ENCODE peak calls at places on chromosomes 7 and 10, in seven cellular contexts. K, S, L, Z, N, I and H are unnamed samples.

GRCh38 chr10:90136731-90137316 is 435.4 kb downstream of the KIF20B start:
- DNase-seq in Z (no peak), I (no peak), L (no peak), S (no peak), N (no peak), K (peak; percentile 31), H (no peak)

GRCh38 chr10:51405580-51406367 is 293.6 kb downstream of the CSTF2T start:
- DNase-seq in K (peak; percentile 87), N (no peak), Z (no peak), S (no peak), I (no peak), L (no peak), H (peak; percentile 17)

GRCh38 chr10:29908977-29909376 is 150.4 kb downstream of the JCAD start:
- DNase-seq in I (no peak), K (peak; percentile 33), N (no peak), S (no peak), Z (no peak), L (no peak), H (no peak)

GRCh38 chr10:6530966-6531365 is 49.1 kb downstream of the PRKCQ start:
- DNase-seq in N (no peak), L (peak; percentile 41), Z (no peak), S (no peak), I (no peak), K (no peak), H (no peak)

GRCh38 chr10:131155218-131155902 is 156.2 kb downstream of the TCERG1L start:
- DNase-seq in I (peak; percentile 32), K (no peak), S (no peak), Z (no peak), N (peak; percentile 11), L (no peak), H (no peak)

GRCh38 chr10:130111848-130112180 is 1.2 kb upstream of the C10orf143 start:
- DNase-seq in K (no peak), I (no peak), Z (no peak), S (no peak), L (no peak), N (no peak), H (no peak)

GRCh38 chr7:156156734-156157408 is 344.6 kb upstream of the SHH start:
- DNase-seq in K (no peak), L (peak; percentile 86), Z (no peak), S (peak; percentile 48), I (no peak), N (no peak), H (peak; percentile 63)

GRCh38 chr10:33201971-33202370 is 132.5 kb downstream of the NRP1 start:
- DNase-seq in Z (no peak), I (no peak), K (no peak), L (no peak), N (no peak), S (no peak), H (no peak)

GRCh38 chr7:28433604-28434254 is 21.4 kb downstream of the CREB5 start:
- DNase-seq in L (peak; percentile 37), K (peak; percentile 59), Z (no peak), S (no peak), I (no peak), N (no peak), H (peak; percentile 8)

GRCh38 chr7:138784692-138785091 is 13.1 kb upstream of the TMEM213 start:
- DNase-seq in I (no peak), N (no peak), S (no peak), K (no peak), Z (no peak), L (no peak), H (no peak)

GRCh38 chr10:71694567-71694968 is 25.0 kb downstream of the C10orf105 start:
- DNase-seq in S (no peak), I (no peak), Z (peak; percentile 10), L (no peak), K (no peak), N (no peak), H (no peak)

DNA sequence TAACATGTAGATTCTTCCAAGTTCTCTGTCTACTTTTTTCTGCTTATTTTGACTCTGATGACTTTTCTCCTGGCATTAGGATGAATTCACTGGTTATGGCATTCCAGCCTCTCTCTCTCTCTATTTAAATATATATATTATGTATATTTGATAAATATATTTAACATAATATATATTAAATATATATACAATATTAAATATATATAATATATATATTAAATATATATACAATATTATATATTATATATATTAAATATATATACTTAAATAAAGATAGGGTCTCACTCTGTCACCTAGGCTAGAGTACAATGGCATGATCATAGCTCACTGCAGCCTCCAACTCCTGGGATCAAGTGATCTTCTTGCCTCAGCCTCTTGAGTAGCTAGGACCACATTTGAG is 60.7 kb downstream of the ZNF783 start:
- DNase-seq in S (no peak), N (no peak), L (no peak), Z (no peak), K (no peak), I (no peak), H (no peak)
- H3K4me3 ChIP-seq in S (no peak overlapping the region), N (no peak overlapping the region), L (no peak overlapping the region), Z (no peak overlapping the region), K (no peak overlapping the region), I (no peak overlapping the region), H (no peak overlapping the region)

GRCh38 chr7:23470290-23471089 is at the start of gene IGF2BP3:
- DNase-seq in I (no peak), K (peak; percentile 98), N (no peak), S (no peak), L (peak; percentile 84), Z (no peak), H (peak; percentile 98)

GRCh38 chr7:23468721-23469149 is 1.6 kb downstream of the IGF2BP3 start:
- DNase-seq in N (no peak), I (no peak), K (no peak), L (peak; percentile 53), Z (no peak), S (no peak), H (peak; percentile 9)

GRCh38 chr7:23467731-23468720 is 2.3 kb downstream of the IGF2BP3 start:
- DNase-seq in S (no peak), K (peak; percentile 70), Z (no peak), I (no peak), N (no peak), L (peak; percentile 64), H (peak; percentile 76)

GRCh38 chr7:23469961-23470250 is 385 bp downstream of the IGF2BP3 start:
- DNase-seq in K (no peak), I (no peak), Z (no peak), S (no peak), L (no peak), N (no peak), H (no peak)

DNA sequence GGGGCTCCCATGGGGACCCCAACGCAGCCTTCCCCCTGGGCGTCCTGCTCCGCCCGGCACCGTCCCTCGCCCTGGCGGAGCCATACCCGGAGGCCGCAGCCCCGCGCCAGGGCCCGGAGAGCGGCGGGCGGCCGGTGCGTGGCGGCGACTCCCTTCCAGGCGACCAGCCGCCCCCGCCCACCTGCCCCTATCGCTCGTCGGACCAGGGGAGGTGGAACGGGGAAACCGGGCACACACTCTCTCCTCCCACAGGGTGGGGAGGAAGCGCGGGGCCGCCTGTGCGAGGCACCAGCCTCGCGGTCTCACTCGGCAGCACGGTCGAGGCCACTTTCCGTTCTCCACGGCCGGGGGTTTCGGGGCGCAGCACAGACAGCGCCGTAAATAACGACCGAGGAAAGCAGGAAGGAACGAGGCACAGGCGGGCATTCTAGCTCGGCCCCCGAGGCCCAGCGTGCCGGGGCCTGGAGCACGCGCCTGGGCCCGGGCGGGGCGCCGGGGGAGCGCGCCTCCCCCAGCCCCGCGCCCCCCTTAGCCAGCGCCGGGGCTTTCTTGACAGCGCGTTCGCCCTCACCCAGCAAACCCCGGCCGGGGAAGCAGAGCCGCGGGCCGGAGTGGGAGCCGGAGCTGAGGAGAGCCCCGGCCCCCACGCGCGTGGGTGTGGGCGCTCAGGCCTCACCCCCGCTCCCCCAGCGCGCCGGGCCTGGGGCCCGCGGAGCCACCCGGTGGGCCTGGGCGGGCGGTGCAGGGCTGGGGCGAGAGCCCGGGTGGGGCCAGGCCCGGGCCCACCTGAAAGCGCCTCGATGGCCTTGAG is 936 bp downstream of the IGF2BP3 start:
- DNase-seq in L (peak; percentile 63), S (no peak), N (no peak), I (no peak), Z (no peak), K (no peak), H (peak; percentile 27)
- H3K4me3 ChIP-seq in L (peak overlapping the region; percentile 98), S (peak overlapping the region; percentile 33), N (peak overlapping the region; percentile 23), I (peak overlapping the region; percentile 7), Z (peak overlapping the region; percentile 39), K (peak overlapping the region; percentile 72), H (peak overlapping the region; percentile 65)

GRCh38 chr7:101167645-101168411 is 2.5 kb upstream of the VGF start:
- DNase-seq in L (no peak), I (no peak), N (no peak), Z (no peak), S (no peak), K (no peak), H (no peak)

GRCh38 chr7:101166909-101167644 is 1.7 kb upstream of the VGF start:
- DNase-seq in L (peak; percentile 91), N (no peak), I (no peak), Z (no peak), K (no peak), S (no peak), H (no peak)

GRCh38 chr7:101165958-101166602 is 711 bp upstream of the VGF start:
- DNase-seq in S (no peak), L (peak; percentile 84), Z (no peak), I (no peak), N (no peak), K (no peak), H (no peak)

GRCh38 chr7:101165075-101165957 is at the start of gene VGF:
- DNase-seq in S (peak; percentile 90), N (peak; percentile 86), I (peak; percentile 97), K (peak; percentile 90), L (peak; percentile 98), Z (peak; percentile 83), H (peak; percentile 74)

DNA sequence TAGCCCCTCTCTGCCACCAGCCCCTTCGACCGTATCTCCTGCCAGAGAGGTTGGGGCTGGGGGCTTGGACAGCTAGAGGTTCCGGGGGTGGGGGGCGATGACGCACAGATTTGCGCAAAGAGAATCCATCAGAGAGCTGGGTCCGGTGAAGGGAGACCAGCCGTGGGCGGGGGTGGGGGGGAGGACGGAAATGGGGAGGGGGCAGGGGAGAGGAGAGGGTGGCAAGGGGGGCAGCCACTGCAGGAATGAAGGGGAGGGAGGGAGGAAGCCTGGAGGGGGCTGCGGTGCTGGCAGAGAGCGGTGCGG is 1.2 kb upstream of the VGF start:
- DNase-seq in I (no peak), S (no peak), L (peak; percentile 75), N (no peak), Z (no peak), K (no peak), H (no peak)
- H3K4me3 ChIP-seq in I (no peak overlapping the region), S (no peak overlapping the region), L (peak overlapping the region; percentile 51), N (no peak overlapping the region), Z (no peak overlapping the region), K (no peak overlapping the region), H (no peak overlapping the region)

GRCh38 chr7:150513758-150514157 is 914 bp upstream of the GIMAP7 start:
- DNase-seq in Z (no peak), K (no peak), L (no peak), S (no peak), I (no peak), N (no peak), H (no peak)

GRCh38 chr7:150515248-150515647 is 576 bp downstream of the GIMAP7 start:
- DNase-seq in N (no peak), S (no peak), I (no peak), Z (no peak), K (no peak), L (no peak), H (no peak)

GRCh38 chr7:150516956-150517355 is 2.3 kb downstream of the GIMAP7 start:
- DNase-seq in Z (no peak), I (no peak), L (no peak), N (no peak), K (no peak), S (no peak), H (no peak)

GRCh38 chr7:150514748-150515222 is at the start of gene GIMAP7:
- DNase-seq in N (no peak), Z (peak; percentile 36), S (no peak), L (no peak), I (no peak), K (no peak), H (no peak)

GRCh38 chr7:150515752-150516151 is 1.1 kb downstream of the GIMAP7 start:
- DNase-seq in Z (no peak), S (no peak), L (no peak), K (no peak), I (no peak), N (no peak), H (no peak)
- H3K4me3 ChIP-seq in Z (peak overlapping the region; percentile 63), S (peak overlapping the region; percentile 46), L (no peak overlapping the region), K (no peak overlapping the region), I (peak overlapping the region; percentile 49), N (peak overlapping the region; percentile 44), H (no peak overlapping the region)